ENCODE peak calls at places on chromosomes 4 and X, in five cellular contexts. B, O, T, N and R are unnamed samples.

GRCh38 chrX:41616935-41617334 is 71.8 kb upstream of the GPR34 start:
- DNase-seq in B (no peak), O (no peak), T (no peak), N (no peak), R (no peak)

GRCh38 chrX:14039344-14039743 is 9.7 kb upstream of the GEMIN8 start:
- DNase-seq in B (peak), O (peak), T (peak), N (peak), R (peak)

GRCh38 chr4:153426207-153426886 is 39.8 kb upstream of the TMEM131L start:
- DNase-seq in B (peak), O (no peak), T (no peak), N (no peak), R (no peak)

GRCh38 chr4:186554890-186555827 is at the start of gene MTNR1A:
- DNase-seq in B (no peak), O (no peak), T (peak), N (peak), R (no peak)

GRCh38 chr4:127777487-127777886 is 4.6 kb upstream of the HSPA4L start:
- DNase-seq in B (no peak), O (no peak), T (no peak), N (no peak), R (no peak)

GRCh38 chr4:84258905-84259830 is 239.9 kb downstream of the NKX6-1 start:
- DNase-seq in B (peak), O (peak), T (peak), N (peak), R (peak)

GRCh38 chrX:83469551-83469950 is 38.5 kb upstream of the POU3F4 start:
- DNase-seq in B (peak), O (no peak), T (no peak), N (peak), R (peak)

GRCh38 chr4:147732516-147733193 is 767 bp downstream of the ARHGAP10 start:
- DNase-seq in B (peak), O (no peak), T (peak), N (peak), R (no peak)

GRCh38 chr4:167906851-167907250 is 185.5 kb upstream of the ANXA10 start:
- DNase-seq in B (no peak), O (no peak), T (peak), N (no peak), R (no peak)

GRCh38 chr4:7060346-7061150 is 7.3 kb downstream of the GRPEL1 start:
- DNase-seq in B (no peak), O (no peak), T (no peak), N (no peak), R (no peak)

GRCh38 chr4:125727931-125728330 is 413.2 kb downstream of the FAT4 start:
- DNase-seq in B (no peak), O (no peak), T (no peak), N (no peak), R (no peak)

GRCh38 chr4:156970501-156971167 is 965 bp downstream of the PDGFC start:
- DNase-seq in B (no peak), O (no peak), T (peak), N (peak), R (no peak)

GRCh38 chr4:921830-922331 is 10.2 kb downstream of the GAK start:
- DNase-seq in B (peak), O (no peak), T (no peak), N (no peak), R (no peak)

GRCh38 chrX:12567857-12568256 is 223.4 kb upstream of the PRPS2 start:
- DNase-seq in B (peak), O (no peak), T (no peak), N (peak), R (peak)

GRCh38 chr4:111959202-111959601 is 186.1 kb upstream of the FAM241A start:
- DNase-seq in B (peak), O (peak), T (peak), N (no peak), R (no peak)

GRCh38 chr4:16770887-16771286 is 127.6 kb downstream of the LDB2 start:
- DNase-seq in B (no peak), O (no peak), T (no peak), N (no peak), R (no peak)

GRCh38 chr4:165288639-165289428 is 38.6 kb upstream of the MSMO1 start:
- DNase-seq in B (no peak), O (peak), T (peak), N (no peak), R (no peak)

GRCh38 chr4:74056114-74056857 is 17.8 kb upstream of the CXCL3 start:
- DNase-seq in B (no peak), O (no peak), T (peak), N (no peak), R (no peak)

GRCh38 chr4:142315999-142316398 is 530.1 kb downstream of the INPP4B start:
- DNase-seq in B (no peak), O (no peak), T (no peak), N (no peak), R (no peak)

GRCh38 chr4:17385403-17385802 is 126.5 kb downstream of the QDPR start:
- DNase-seq in B (peak), O (no peak), T (peak), N (no peak), R (peak)

GRCh38 chrX:17860179-17860780 is 818 bp downstream of the RAI2 start:
- DNase-seq in B (no peak), O (no peak), T (no peak), N (no peak), R (no peak)

GRCh38 chr4:8912506-8912905 is 40.9 kb upstream of the HMX1 start:
- DNase-seq in B (no peak), O (no peak), T (no peak), N (no peak), R (no peak)

GRCh38 chr4:13892739-13893105 is 265.2 kb upstream of the BOD1L1 start:
- DNase-seq in B (no peak), O (no peak), T (no peak), N (no peak), R (no peak)

GRCh38 chrX:143781103-143781502 is 60.6 kb upstream of the SPANXN2 start:
- DNase-seq in B (no peak), O (peak), T (peak), N (no peak), R (no peak)

GRCh38 chr4:48504352-48504751 is 14.3 kb downstream of the ZAR1 start:
- DNase-seq in B (no peak), O (no peak), T (no peak), N (no peak), R (no peak)

GRCh38 chr4:64539234-64539849 is 130.1 kb upstream of the TECRL start:
- DNase-seq in B (peak), O (peak), T (peak), N (peak), R (peak)